ENCODE peak calls at places on chromosome 14, in six cellular contexts. One of them, this sample, is unnamed.

GRCh38 chr14:31395572-31396205 is 24.7 kb downstream of the HEATR5A start:
- DNase-seq in naive thymus-derived CD4-positive, alpha-beta T cell: no peak
- DNase-seq in astrocyte: no peak
- DNase-seq in transverse colon: no peak
- DNase-seq in Peyer's patch: no peak
- DNase-seq in HepG2: no peak
- DNase-seq in this sample: no peak

GRCh38 chr14:80862983-80863382 is 78.6 kb downstream of the CEP128 start:
- DNase-seq in naive thymus-derived CD4-positive, alpha-beta T cell: no peak
- DNase-seq in astrocyte: no peak
- DNase-seq in transverse colon: no peak
- DNase-seq in Peyer's patch: no peak
- DNase-seq in HepG2: no peak
- DNase-seq in this sample: no peak

GRCh38 chr14:93269341-93270068 is 62.4 kb downstream of the UBR7 start:
- DNase-seq in naive thymus-derived CD4-positive, alpha-beta T cell: no peak
- DNase-seq in astrocyte: peak; percentile 73
- DNase-seq in transverse colon: no peak
- DNase-seq in Peyer's patch: no peak
- DNase-seq in HepG2: peak; percentile 24
- DNase-seq in this sample: no peak

GRCh38 chr14:89507521-89507920 is 90.5 kb upstream of the FOXN3 start:
- DNase-seq in naive thymus-derived CD4-positive, alpha-beta T cell: no peak
- DNase-seq in astrocyte: peak; percentile 92
- DNase-seq in transverse colon: no peak
- DNase-seq in Peyer's patch: no peak
- DNase-seq in HepG2: peak; percentile 32
- DNase-seq in this sample: no peak

GRCh38 chr14:85528080-85528881 is 1.7 kb upstream of the FLRT2 start:
- DNase-seq in naive thymus-derived CD4-positive, alpha-beta T cell: no peak
- DNase-seq in astrocyte: peak; percentile 85
- DNase-seq in transverse colon: no peak
- DNase-seq in Peyer's patch: no peak
- DNase-seq in HepG2: peak; percentile 41
- DNase-seq in this sample: peak; percentile 36

GRCh38 chr14:70333289-70333688 is 26.2 kb downstream of the COX16 start:
- DNase-seq in naive thymus-derived CD4-positive, alpha-beta T cell: no peak
- DNase-seq in astrocyte: no peak
- DNase-seq in transverse colon: no peak
- DNase-seq in Peyer's patch: no peak
- DNase-seq in HepG2: no peak
- DNase-seq in this sample: no peak

GRCh38 chr14:39731912-39732311 is 299.7 kb upstream of the FBXO33 start:
- DNase-seq in naive thymus-derived CD4-positive, alpha-beta T cell: no peak
- DNase-seq in astrocyte: no peak
- DNase-seq in transverse colon: no peak
- DNase-seq in Peyer's patch: no peak
- DNase-seq in HepG2: peak; percentile 51
- DNase-seq in this sample: no peak

GRCh38 chr14:39488600-39488999 is 56.4 kb upstream of the FBXO33 start:
- DNase-seq in naive thymus-derived CD4-positive, alpha-beta T cell: no peak
- DNase-seq in astrocyte: no peak
- DNase-seq in transverse colon: no peak
- DNase-seq in Peyer's patch: no peak
- DNase-seq in HepG2: no peak
- DNase-seq in this sample: no peak

GRCh38 chr14:36519431-36520321 is at the start of gene NKX2-1:
- DNase-seq in naive thymus-derived CD4-positive, alpha-beta T cell: no peak
- DNase-seq in astrocyte: no peak
- DNase-seq in transverse colon: no peak
- DNase-seq in Peyer's patch: no peak
- DNase-seq in HepG2: no peak
- DNase-seq in this sample: no peak

GRCh38 chr14:99568567-99569560 is 35.1 kb downstream of the CCDC85C start:
- DNase-seq in naive thymus-derived CD4-positive, alpha-beta T cell: no peak
- DNase-seq in astrocyte: peak; percentile 42
- DNase-seq in transverse colon: no peak
- DNase-seq in Peyer's patch: no peak
- DNase-seq in HepG2: no peak
- DNase-seq in this sample: peak; percentile 62

GRCh38 chr14:64855732-64856527 is 23.8 kb downstream of the SPTB start:
- DNase-seq in naive thymus-derived CD4-positive, alpha-beta T cell: no peak
- DNase-seq in astrocyte: no peak
- DNase-seq in transverse colon: no peak
- DNase-seq in Peyer's patch: no peak
- DNase-seq in HepG2: no peak
- DNase-seq in this sample: no peak

GRCh38 chr14:63893701-63894458 is 41.1 kb downstream of the SYNE2 start:
- DNase-seq in naive thymus-derived CD4-positive, alpha-beta T cell: no peak
- DNase-seq in astrocyte: peak; percentile 94
- DNase-seq in transverse colon: peak; percentile 35
- DNase-seq in Peyer's patch: no peak
- DNase-seq in HepG2: no peak
- DNase-seq in this sample: peak; percentile 47

GRCh38 chr14:33755358-33755757 is 195.5 kb downstream of the EGLN3 start:
- DNase-seq in naive thymus-derived CD4-positive, alpha-beta T cell: no peak
- DNase-seq in astrocyte: peak; percentile 21
- DNase-seq in transverse colon: no peak
- DNase-seq in Peyer's patch: no peak
- DNase-seq in HepG2: no peak
- DNase-seq in this sample: no peak

GRCh38 chr14:68015356-68016242 is 196.0 kb downstream of the RAD51B start:
- DNase-seq in naive thymus-derived CD4-positive, alpha-beta T cell: no peak
- DNase-seq in astrocyte: no peak
- DNase-seq in transverse colon: no peak
- DNase-seq in Peyer's patch: no peak
- DNase-seq in HepG2: no peak
- DNase-seq in this sample: no peak

DNA sequence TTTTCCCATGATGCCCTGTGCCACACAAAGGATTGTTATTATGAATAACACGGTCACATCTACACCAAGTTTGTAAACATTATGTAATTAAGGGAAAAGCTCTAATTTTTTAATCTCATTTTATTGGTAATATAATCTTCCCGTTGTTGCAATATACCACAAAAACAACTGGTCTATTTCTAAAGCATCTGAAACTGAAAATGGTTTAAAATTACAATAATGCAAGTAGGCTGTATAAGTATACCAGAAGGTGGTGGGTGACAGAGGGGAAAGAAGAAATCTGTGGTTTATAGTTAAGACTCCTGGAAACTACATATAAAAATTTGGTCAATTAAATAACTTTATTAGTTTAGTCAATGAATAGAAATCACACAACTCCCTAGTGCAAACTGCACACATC is 5.2 kb downstream of the DDHD1 start:
- DNase-seq in naive thymus-derived CD4-positive, alpha-beta T cell: no peak
- DNase-seq in astrocyte: no peak
- DNase-seq in transverse colon: no peak
- DNase-seq in Peyer's patch: no peak
- DNase-seq in HepG2: no peak
- DNase-seq in this sample: no peak
- H3K4me3 ChIP-seq in naive thymus-derived CD4-positive, alpha-beta T cell: no peak overlapping the region
- H3K4me3 ChIP-seq in astrocyte: no peak overlapping the region
- H3K4me3 ChIP-seq in transverse colon: no peak overlapping the region
- H3K4me3 ChIP-seq in Peyer's patch: no peak overlapping the region
- H3K4me3 ChIP-seq in HepG2: no peak overlapping the region
- H3K4me3 ChIP-seq in this sample: no peak overlapping the region

GRCh38 chr14:95464524-95464923 is 51.9 kb downstream of the SYNE3 start:
- DNase-seq in naive thymus-derived CD4-positive, alpha-beta T cell: peak; percentile 17
- DNase-seq in astrocyte: no peak
- DNase-seq in transverse colon: no peak
- DNase-seq in Peyer's patch: peak; percentile 28
- DNase-seq in HepG2: no peak
- DNase-seq in this sample: no peak
- H3K4me3 ChIP-seq in naive thymus-derived CD4-positive, alpha-beta T cell: peak overlapping the region; percentile 32
- H3K4me3 ChIP-seq in astrocyte: no peak overlapping the region
- H3K4me3 ChIP-seq in transverse colon: no peak overlapping the region
- H3K4me3 ChIP-seq in Peyer's patch: no peak overlapping the region
- H3K4me3 ChIP-seq in HepG2: no peak overlapping the region
- H3K4me3 ChIP-seq in this sample: no peak overlapping the region

DNA sequence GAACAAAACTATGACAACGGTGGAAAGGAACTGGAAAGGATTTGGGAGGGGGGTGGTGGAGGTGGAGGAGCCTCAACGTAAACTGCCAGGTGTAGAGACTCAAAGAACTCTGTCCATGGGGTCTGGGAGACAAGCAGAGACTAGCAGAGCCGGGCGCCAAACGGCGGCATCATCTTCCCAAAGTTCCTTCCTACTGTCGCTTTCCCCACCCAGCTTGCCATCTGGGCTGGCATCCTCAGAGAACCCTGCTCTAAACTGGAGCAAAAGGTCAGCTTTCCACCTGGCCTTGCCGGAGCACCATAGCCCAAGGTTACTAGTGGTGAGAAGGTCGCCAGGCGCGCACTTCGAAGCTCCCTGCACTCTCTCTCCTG is 4.0 kb upstream of the IRF2BPL start:
- DNase-seq in naive thymus-derived CD4-positive, alpha-beta T cell: no peak
- DNase-seq in astrocyte: no peak
- DNase-seq in transverse colon: no peak
- DNase-seq in Peyer's patch: no peak
- DNase-seq in HepG2: no peak
- DNase-seq in this sample: no peak
- H3K4me3 ChIP-seq in naive thymus-derived CD4-positive, alpha-beta T cell: peak overlapping the region; percentile 79
- H3K4me3 ChIP-seq in astrocyte: peak overlapping the region; percentile 62
- H3K4me3 ChIP-seq in transverse colon: no peak overlapping the region
- H3K4me3 ChIP-seq in Peyer's patch: peak overlapping the region; percentile 62
- H3K4me3 ChIP-seq in HepG2: peak overlapping the region; percentile 55
- H3K4me3 ChIP-seq in this sample: peak overlapping the region; percentile 14

DNA sequence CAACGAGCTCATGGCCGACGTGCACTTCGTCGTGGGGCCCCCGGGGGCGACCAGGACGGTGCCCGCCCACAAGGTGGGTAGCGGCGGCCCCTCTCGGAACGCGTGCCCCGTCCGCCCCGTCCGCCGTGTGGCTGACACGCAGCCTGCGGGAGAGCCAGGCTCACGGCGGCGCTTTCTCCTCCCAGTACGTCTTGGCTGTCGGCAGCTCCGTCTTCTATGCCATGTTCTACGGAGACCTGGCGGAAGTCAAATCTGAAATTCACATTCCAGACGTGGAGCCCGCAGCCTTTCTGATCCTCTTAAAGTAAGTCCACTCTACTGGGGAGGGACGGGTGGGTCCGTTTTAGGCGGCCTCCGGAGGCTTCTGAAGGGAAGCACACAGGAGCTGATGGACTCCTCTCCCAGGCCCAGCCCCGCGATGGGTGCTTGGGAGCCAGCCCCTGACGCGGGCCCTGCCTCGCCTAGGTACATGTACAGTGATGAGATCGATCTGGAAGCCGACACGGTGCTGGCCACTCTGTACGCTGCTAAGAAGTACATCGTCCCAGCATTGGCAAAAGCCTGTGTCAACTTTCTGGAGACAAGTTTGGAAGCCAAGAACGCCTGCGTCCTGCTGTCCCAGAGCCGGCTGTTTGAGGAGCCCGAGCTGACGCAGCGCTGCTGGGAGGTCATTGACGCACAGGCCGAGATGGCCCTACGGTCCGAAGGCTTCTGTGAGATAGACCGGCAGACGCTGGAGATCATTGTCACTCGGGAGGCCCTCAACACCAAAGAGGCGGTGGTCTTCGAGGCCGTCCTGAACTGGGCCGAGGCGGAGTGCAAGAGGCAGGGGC is 1.1 kb downstream of the BTBD6 start:
- DNase-seq in naive thymus-derived CD4-positive, alpha-beta T cell: no peak
- DNase-seq in astrocyte: peak; percentile 31
- DNase-seq in transverse colon: peak; percentile 27
- DNase-seq in Peyer's patch: no peak
- DNase-seq in HepG2: no peak
- DNase-seq in this sample: peak; percentile 38
- H3K4me3 ChIP-seq in naive thymus-derived CD4-positive, alpha-beta T cell: peak overlapping the region; percentile 9
- H3K4me3 ChIP-seq in astrocyte: peak overlapping the region; percentile 61
- H3K4me3 ChIP-seq in transverse colon: peak overlapping the region; percentile 38
- H3K4me3 ChIP-seq in Peyer's patch: peak overlapping the region; percentile 53
- H3K4me3 ChIP-seq in HepG2: no peak overlapping the region
- H3K4me3 ChIP-seq in this sample: peak overlapping the region; percentile 66

DNA sequence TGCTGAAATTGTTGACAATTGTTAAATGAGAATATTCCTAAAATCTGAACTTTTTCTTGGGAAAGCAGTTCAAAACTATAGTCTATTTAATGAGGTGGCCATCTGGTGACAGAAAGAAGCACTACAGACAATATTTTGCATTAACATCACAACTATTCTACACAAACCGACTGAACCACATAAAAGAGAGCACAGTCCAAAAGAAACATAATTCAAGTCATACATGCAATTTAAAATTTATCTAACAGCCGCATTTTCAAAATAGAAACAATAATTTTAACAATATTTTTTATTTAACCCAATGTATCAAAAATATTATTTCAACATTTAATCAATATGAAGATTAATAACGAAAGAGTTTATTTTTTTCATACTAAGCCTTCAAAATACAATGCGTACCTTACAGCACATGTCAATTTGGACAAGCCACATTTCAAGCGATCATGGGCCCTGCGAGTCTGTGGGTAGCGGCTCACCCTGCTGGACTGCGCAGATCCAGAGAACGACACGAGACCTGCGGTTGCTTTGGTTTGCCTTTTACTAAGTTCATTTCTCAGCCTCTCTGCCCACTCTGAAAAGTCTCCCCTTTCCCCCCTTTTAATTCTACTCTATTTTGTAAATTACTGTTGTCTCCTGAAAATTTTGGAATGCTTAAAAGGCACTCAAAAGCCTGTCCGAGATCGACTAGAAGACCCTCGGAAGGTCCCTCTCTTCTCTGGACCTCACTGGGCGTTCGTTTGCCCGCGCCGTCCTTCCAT is 941 bp upstream of the LRRC9 start:
- DNase-seq in naive thymus-derived CD4-positive, alpha-beta T cell: peak; percentile 16
- DNase-seq in astrocyte: peak; percentile 35
- DNase-seq in transverse colon: peak; percentile 12
- DNase-seq in Peyer's patch: no peak
- DNase-seq in HepG2: peak; percentile 32
- DNase-seq in this sample: no peak
- H3K4me3 ChIP-seq in naive thymus-derived CD4-positive, alpha-beta T cell: peak overlapping the region; percentile 47
- H3K4me3 ChIP-seq in astrocyte: peak overlapping the region; percentile 62
- H3K4me3 ChIP-seq in transverse colon: no peak overlapping the region
- H3K4me3 ChIP-seq in Peyer's patch: peak overlapping the region; percentile 57
- H3K4me3 ChIP-seq in HepG2: peak overlapping the region; percentile 64
- H3K4me3 ChIP-seq in this sample: peak overlapping the region; percentile 36

DNA sequence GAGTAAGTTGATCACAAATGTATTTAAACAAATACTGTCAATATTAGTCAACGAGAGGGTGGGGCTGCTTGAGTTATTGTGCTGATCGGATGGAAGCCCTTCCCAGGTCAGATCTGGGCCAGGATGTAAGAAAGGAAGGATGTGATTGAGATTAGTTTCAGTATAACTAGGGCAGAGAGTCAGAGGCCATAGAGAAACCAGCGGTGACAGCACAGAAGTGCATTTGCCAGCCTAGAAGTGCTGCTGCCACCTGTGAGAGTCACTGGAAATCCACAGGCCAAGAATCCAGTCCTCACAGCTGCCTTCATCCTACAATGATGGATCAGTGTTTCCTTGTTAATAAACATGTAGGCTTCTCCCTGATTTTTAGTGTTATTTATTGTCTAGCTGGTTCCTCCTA is 9.8 kb upstream of the FERMT2 start:
- DNase-seq in naive thymus-derived CD4-positive, alpha-beta T cell: no peak
- DNase-seq in astrocyte: no peak
- DNase-seq in transverse colon: no peak
- DNase-seq in Peyer's patch: no peak
- DNase-seq in HepG2: no peak
- DNase-seq in this sample: no peak
- H3K4me3 ChIP-seq in naive thymus-derived CD4-positive, alpha-beta T cell: no peak overlapping the region
- H3K4me3 ChIP-seq in astrocyte: no peak overlapping the region
- H3K4me3 ChIP-seq in transverse colon: no peak overlapping the region
- H3K4me3 ChIP-seq in Peyer's patch: no peak overlapping the region
- H3K4me3 ChIP-seq in HepG2: no peak overlapping the region
- H3K4me3 ChIP-seq in this sample: no peak overlapping the region